ENCODE peak calls at places on chromosomes 5 and 9, in nine cellular contexts. B is mesendoderm, I is A549, S is A673, J is aorta, U is psoas muscle, C is left ventricle myocardium inferior, H is H1, P is fibroblast of lung. O is an unnamed sample.
A peak's percentile ranks its signal among the peaks of the same experiment; 100 is the strongest.

GRCh38 chr5:169945831-169946261 is 34.4 kb downstream of the INSYN2B start:
- DNase-seq in I (no peak), H (no peak), P (peak; percentile 94), J (no peak), C (peak; percentile 20), B (peak; percentile 52), U (no peak), S (peak; percentile 68), O (peak; percentile 9)

GRCh38 chr5:169632946-169633345 is 4.1 kb upstream of the DOCK2 start:
- DNase-seq in C (no peak), U (no peak), P (no peak), I (no peak), J (no peak), B (no peak), H (no peak), S (no peak), O (no peak)

GRCh38 chr5:32471784-32472183 is 27.2 kb upstream of the ZFR start:
- DNase-seq in P (no peak), I (no peak), C (no peak), B (peak; percentile 71), S (peak; percentile 45), H (no peak), U (no peak), J (no peak), O (peak; percentile 21)

GRCh38 chr5:123487298-123487697 is 24.7 kb upstream of the CSNK1G3 start:
- DNase-seq in H (no peak), J (no peak), I (no peak), C (no peak), P (peak; percentile 44), S (peak; percentile 34), U (no peak), B (no peak), O (no peak)

GRCh38 chr5:88236866-88237642 is 31.6 kb downstream of the TMEM161B start:
- DNase-seq in S (no peak), J (no peak), B (peak; percentile 51), U (no peak), I (no peak), H (no peak), P (peak; percentile 4), C (no peak), O (no peak)

GRCh38 chr9:69916950-69917349 is 96.3 kb downstream of the CFAP95 start:
- DNase-seq in B (no peak), S (no peak), U (no peak), J (no peak), H (no peak), I (no peak), C (no peak), P (no peak), O (no peak)

GRCh38 chr9:74285075-74285474 is 212.1 kb upstream of the RORB start:
- DNase-seq in C (no peak), P (no peak), I (no peak), S (peak; percentile 13), H (no peak), U (no peak), J (no peak), B (peak; percentile 8), O (no peak)

GRCh38 chr9:82546131-82546530 is 516.8 kb downstream of the RASEF start:
- DNase-seq in S (no peak), C (no peak), P (no peak), I (no peak), B (no peak), H (no peak), J (no peak), U (no peak), O (no peak)

GRCh38 chr5:61625682-61626620 is 293.9 kb downstream of the ZSWIM6 start:
- DNase-seq in U (peak; percentile 75), C (peak; percentile 83), H (peak; percentile 29), J (peak; percentile 91), P (peak; percentile 55), B (peak; percentile 78), S (peak; percentile 19), I (peak; percentile 68), O (peak; percentile 81)

GRCh38 chr9:4666042-4666699 is at the start of gene SPATA6L:
- DNase-seq in J (peak; percentile 90), S (peak; percentile 85), U (peak; percentile 69), P (peak; percentile 48), H (no peak), B (peak; percentile 51), C (peak; percentile 71), I (peak; percentile 63), O (peak; percentile 80)

GRCh38 chr5:173324115-173325001 is 3.9 kb downstream of the STC2 start:
- DNase-seq in J (peak; percentile 90), H (no peak), U (peak; percentile 58), I (no peak), P (peak; percentile 97), B (no peak), C (peak; percentile 90), S (peak; percentile 92), O (peak; percentile 96)

GRCh38 chr5:144191998-144192397 is 21.3 kb downstream of the KCTD16 start:
- DNase-seq in S (peak; percentile 79), J (no peak), H (no peak), U (no peak), C (no peak), P (peak; percentile 82), I (peak; percentile 49), B (peak; percentile 82), O (no peak)

GRCh38 chr9:86175743-86176456 is 76.5 kb upstream of the GOLM1 start:
- DNase-seq in P (no peak), C (no peak), U (no peak), H (no peak), S (no peak), B (no peak), I (no peak), J (no peak), O (no peak)

GRCh38 chr9:32045513-32045912 is 338.9 kb upstream of the ACO1 start:
- DNase-seq in P (no peak), I (no peak), C (no peak), H (no peak), U (no peak), B (no peak), S (no peak), J (no peak), O (no peak)

GRCh38 chr5:126597156-126597555 is 2.1 kb upstream of the ALDH7A1 start:
- DNase-seq in P (peak; percentile 90), I (peak; percentile 12), C (no peak), H (no peak), J (no peak), S (peak; percentile 19), B (no peak), U (no peak), O (no peak)

GRCh38 chr9:19184144-19184917 is 46.2 kb upstream of the DENND4C start:
- DNase-seq in H (no peak), J (peak; percentile 87), C (peak; percentile 70), I (peak; percentile 74), P (peak; percentile 94), S (peak; percentile 37), B (peak; percentile 62), U (peak; percentile 72), O (peak; percentile 75)

GRCh38 chr9:131630206-131630831 is 85.0 kb downstream of the PRRT1B start:
- DNase-seq in C (no peak), U (no peak), S (no peak), J (no peak), H (no peak), I (no peak), B (no peak), P (no peak), O (no peak)

GRCh38 chr9:75644649-75645048 is 245.8 kb upstream of the PCSK5 start:
- DNase-seq in H (no peak), I (no peak), U (no peak), S (no peak), C (no peak), J (no peak), P (no peak), B (no peak), O (no peak)

GRCh38 chr9:34568783-34569182 is 20.7 kb downstream of the CNTFR start:
- DNase-seq in S (no peak), B (no peak), J (no peak), H (no peak), P (no peak), I (no peak), U (no peak), C (no peak), O (no peak)
- H3K4me1 ChIP-seq in S (no peaks in the 10 kb centered on the region), B (peaks cover 6% of the 10 kb centered on the region), J (no peaks in the 10 kb centered on the region), H (peaks cover 20% of the 10 kb centered on the region), P (no peaks in the 10 kb centered on the region), I (peaks cover 20% of the 10 kb centered on the region), U (peaks cover 28% of the 10 kb centered on the region), C (peaks cover 3% of the 10 kb centered on the region), O (no peaks in the 10 kb centered on the region)

DNA sequence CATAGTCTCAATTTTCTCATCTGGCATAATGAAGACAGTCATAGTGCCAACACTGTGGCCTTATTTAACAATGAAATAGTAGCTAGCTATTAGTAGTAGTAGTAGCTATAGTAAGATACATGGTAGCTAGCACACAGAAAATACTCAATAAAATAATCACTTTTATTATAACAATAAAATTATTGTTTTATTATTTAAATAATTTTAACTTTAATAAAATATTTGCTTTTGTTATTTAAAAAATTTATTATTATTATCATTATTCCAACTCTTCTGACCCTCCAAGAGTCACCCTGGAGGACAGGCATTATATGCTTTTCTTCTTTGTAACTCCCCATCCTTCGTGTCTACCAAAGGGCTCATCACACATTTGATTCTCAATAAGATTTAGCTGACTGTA is 252.1 kb downstream of the TRIM32 start:
- DNase-seq in P (no peak), C (no peak), J (no peak), I (no peak), S (no peak), U (no peak), H (no peak), B (no peak), O (no peak)
- H3K4me1 ChIP-seq in P (peaks cover 2% of the 10 kb centered on the region), C (no peaks in the 10 kb centered on the region), J (no peaks in the 10 kb centered on the region), I (no peaks in the 10 kb centered on the region), S (no peaks in the 10 kb centered on the region), U (no peaks in the 10 kb centered on the region), H (no peaks in the 10 kb centered on the region), B (no peaks in the 10 kb centered on the region), O (no peaks in the 10 kb centered on the region)

GRCh38 chr5:72852356-72852755 is 35.9 kb downstream of the TNPO1 start:
- DNase-seq in J (no peak), S (no peak), C (no peak), B (no peak), I (no peak), P (no peak), H (no peak), U (no peak), O (no peak)

GRCh38 chr5:72848474-72849428 is 32.3 kb downstream of the TNPO1 start:
- DNase-seq in J (peak; percentile 89), C (peak; percentile 68), S (peak; percentile 44), U (peak; percentile 64), B (peak; percentile 53), I (peak; percentile 30), P (no peak), H (no peak), O (peak; percentile 42)

GRCh38 chr5:72847989-72848473 is 31.6 kb downstream of the TNPO1 start:
- DNase-seq in S (peak; percentile 94), J (peak; percentile 96), H (peak; percentile 57), P (peak; percentile 93), I (peak; percentile 53), U (peak; percentile 93), B (peak; percentile 96), C (peak; percentile 91), O (peak; percentile 87)

GRCh38 chr5:72849546-72849945 is 33.1 kb downstream of the TNPO1 start:
- DNase-seq in P (no peak), I (no peak), J (no peak), H (no peak), C (no peak), U (no peak), S (no peak), B (no peak), O (no peak)

GRCh38 chr5:72850113-72850512 is 33.7 kb downstream of the TNPO1 start:
- DNase-seq in S (no peak), B (no peak), I (no peak), J (no peak), U (no peak), C (no peak), P (no peak), H (no peak), O (no peak)
- H3K4me1 ChIP-seq in S (peaks cover 44% of the 10 kb centered on the region), B (no peaks in the 10 kb centered on the region), I (peaks cover 63% of the 10 kb centered on the region), J (peaks cover 3% of the 10 kb centered on the region), U (peaks cover 68% of the 10 kb centered on the region), C (peaks cover 92% of the 10 kb centered on the region), P (peaks cover 16% of the 10 kb centered on the region), H (peaks cover 5% of the 10 kb centered on the region), O (peaks cover 67% of the 10 kb centered on the region)

GRCh38 chr9:129334744-129335080 is 156.7 kb upstream of the IER5L start:
- DNase-seq in I (no peak), B (no peak), U (no peak), H (no peak), S (no peak), J (no peak), P (no peak), C (no peak), O (no peak)
- H3K4me1 ChIP-seq in I (peaks cover 60% of the 10 kb centered on the region), B (peaks cover 18% of the 10 kb centered on the region), U (peaks cover 18% of the 10 kb centered on the region), H (peaks cover 38% of the 10 kb centered on the region), S (peaks cover 44% of the 10 kb centered on the region), J (no peaks in the 10 kb centered on the region), P (peaks cover 26% of the 10 kb centered on the region), C (peaks cover 63% of the 10 kb centered on the region), O (peaks cover 36% of the 10 kb centered on the region)

O was measured in body of pancreas.